ENCODE peak calls at places on chromosome 10, in seven cellular contexts. X, K, G, S, P, R and D are unnamed samples.
A peak's percentile ranks its signal among the peaks of the same experiment; 100 is the strongest.

GRCh38 chr10:29144126-29144525 is 144.7 kb upstream of the LYZL1 start:
- DNase-seq in X (no peak), K (no peak), G (no peak), S (no peak), P (no peak), R (no peak), D (no peak)

GRCh38 chr10:131656009-131656408 is 244.8 kb upstream of the PPP2R2D start:
- DNase-seq in X (no peak), K (no peak), G (no peak), S (no peak), P (no peak), R (no peak), D (no peak)

GRCh38 chr10:29496341-29497162 is 138.2 kb downstream of the SVIL start:
- DNase-seq in X (peak; percentile 63), K (peak; percentile 72), G (peak; percentile 61), S (peak; percentile 86), P (peak; percentile 48), R (peak; percentile 93), D (peak; percentile 40)

GRCh38 chr10:30228638-30229037 is 120.4 kb downstream of the MTPAP start:
- DNase-seq in X (peak; percentile 12), K (no peak), G (no peak), S (peak; percentile 86), P (no peak), R (no peak), D (no peak)

GRCh38 chr10:115628616-115629015 is 535.5 kb downstream of the ATRNL1 start:
- DNase-seq in X (no peak), K (no peak), G (no peak), S (no peak), P (no peak), R (no peak), D (no peak)

GRCh38 chr10:88477343-88478085 is 105.6 kb downstream of the RNLS start:
- DNase-seq in X (peak; percentile 24), K (no peak), G (no peak), S (no peak), P (no peak), R (no peak), D (no peak)

GRCh38 chr10:124641282-124642075 is 102.7 kb downstream of the FAM53B start:
- DNase-seq in X (peak; percentile 84), K (no peak), G (peak; percentile 75), S (no peak), P (peak; percentile 80), R (no peak), D (no peak)

GRCh38 chr10:14405076-14406065 is 74.6 kb upstream of the FRMD4A start:
- DNase-seq in X (peak; percentile 95), K (no peak), G (no peak), S (no peak), P (no peak), R (no peak), D (no peak)

GRCh38 chr10:59362184-59362966 is at the start of gene FAM13C:
- DNase-seq in X (peak; percentile 58), K (peak; percentile 42), G (no peak), S (peak; percentile 78), P (no peak), R (peak; percentile 72), D (peak; percentile 28)

GRCh38 chr10:27241640-27242472 is 1.3 kb upstream of the ACBD5 start:
- DNase-seq in X (peak; percentile 92), K (peak; percentile 95), G (peak; percentile 85), S (peak; percentile 95), P (peak; percentile 79), R (peak; percentile 93), D (peak; percentile 84)

GRCh38 chr10:97785731-97786130 is 13.9 kb upstream of the SFRP5 start:
- DNase-seq in X (no peak), K (no peak), G (no peak), S (no peak), P (no peak), R (no peak), D (no peak)

GRCh38 chr10:97858001-97858439 is 8.4 kb downstream of the GOLGA7B start:
- DNase-seq in X (no peak), K (no peak), G (no peak), S (no peak), P (no peak), R (no peak), D (no peak)

GRCh38 chr10:124077216-124077615 is 16.2 kb downstream of the CHST15 start:
- DNase-seq in X (no peak), K (no peak), G (no peak), S (no peak), P (no peak), R (no peak), D (no peak)

GRCh38 chr10:6089334-6090219 is 743 bp downstream of the RBM17 start:
- DNase-seq in X (peak; percentile 28), K (peak; percentile 46), G (no peak), S (no peak), P (no peak), R (peak; percentile 41), D (no peak)

GRCh38 chr10:103724074-103724473 is 131.3 kb downstream of the SH3PXD2A start:
- DNase-seq in X (no peak), K (no peak), G (no peak), S (no peak), P (no peak), R (no peak), D (no peak)

GRCh38 chr10:21217107-21217506 is 308.4 kb downstream of the SKIDA1 start:
- DNase-seq in X (no peak), K (no peak), G (no peak), S (no peak), P (no peak), R (no peak), D (peak; percentile 8)

GRCh38 chr10:126502481-126502880 is 114.2 kb upstream of the ADAM12 start:
- DNase-seq in X (peak; percentile 43), K (no peak), G (no peak), S (no peak), P (no peak), R (no peak), D (no peak)

GRCh38 chr10:64547168-64547567 is 1026.0 kb downstream of the REEP3 start:
- DNase-seq in X (no peak), K (no peak), G (no peak), S (no peak), P (no peak), R (no peak), D (no peak)
- TF ChIP-seq CTCF in X (no peak), K (no peak), G (no peak), S (no peak), P (no peak), R (no peak), D (no peak)

GRCh38 chr10:99522511-99523250 is 10.1 kb upstream of the NKX2-3 start:
- DNase-seq in X (no peak), K (no peak), G (no peak), S (no peak), P (no peak), R (peak; percentile 88), D (no peak)
- TF ChIP-seq CTCF in X (no peak), K (no peak), G (no peak), S (no peak), P (no peak), R (no peak), D (no peak)

GRCh38 chr10:121899727-121900126 is 28.1 kb downstream of the ATE1 start:
- DNase-seq in X (no peak), K (no peak), G (no peak), S (no peak), P (no peak), R (no peak), D (no peak)

GRCh38 chr10:121904888-121905287 is 22.9 kb downstream of the ATE1 start:
- DNase-seq in X (no peak), K (no peak), G (no peak), S (no peak), P (no peak), R (no peak), D (no peak)

DNA sequence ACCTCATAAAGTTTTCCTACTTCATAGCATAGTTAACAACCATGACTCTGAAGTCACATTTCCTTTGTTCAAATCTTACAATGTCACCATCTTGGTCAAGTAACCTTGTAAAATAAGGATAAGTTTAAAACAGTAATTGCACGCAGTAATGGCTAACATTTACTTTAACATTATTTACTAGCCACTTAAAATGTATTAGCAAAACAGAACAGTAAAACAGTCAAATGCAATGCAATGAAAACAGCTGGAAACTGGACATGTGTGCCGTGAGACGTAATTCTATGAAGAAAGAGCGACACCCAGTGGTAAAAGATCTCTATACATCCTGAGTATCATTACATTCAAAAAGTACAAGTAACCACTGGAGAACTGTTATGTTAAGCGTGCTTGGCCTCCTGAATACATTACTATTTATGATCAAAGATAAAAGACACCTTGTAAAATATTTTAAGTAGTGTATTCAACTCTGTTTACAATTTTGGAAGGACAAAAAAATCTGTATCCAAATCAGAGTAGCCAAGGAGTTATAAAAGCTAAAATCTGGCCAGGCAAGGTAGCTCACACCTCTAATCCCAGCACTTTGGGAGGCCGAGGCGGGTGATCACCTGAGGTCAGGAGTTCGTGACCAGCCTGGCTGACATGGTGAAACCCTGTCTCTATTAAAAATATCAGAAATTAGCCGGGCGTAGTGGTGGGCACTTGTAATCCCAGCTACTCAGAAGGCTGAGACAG is 27.2 kb downstream of the ATE1 start:
- DNase-seq in X (peak; percentile 82), K (peak; percentile 78), G (peak; percentile 64), S (no peak), P (peak; percentile 31), R (peak; percentile 34), D (no peak)
- TF ChIP-seq CTCF in X (peak; percentile 58), K (peak; percentile 43), G (peak; percentile 48), S (peak; percentile 67), P (peak; percentile 78), R (peak; percentile 80), D (peak; percentile 67)

GRCh38 chr10:74825371-74826141 is 844 bp upstream of the KAT6B start:
- DNase-seq in X (no peak), K (no peak), G (peak; percentile 71), S (no peak), P (peak; percentile 77), R (peak; percentile 62), D (peak; percentile 16)

GRCh38 chr10:74827045-74827441 is 643 bp downstream of the KAT6B start:
- DNase-seq in X (no peak), K (peak; percentile 21), G (no peak), S (no peak), P (no peak), R (no peak), D (no peak)

GRCh38 chr10:74825033-74825370 is 1.4 kb upstream of the KAT6B start:
- DNase-seq in X (no peak), K (peak; percentile 32), G (no peak), S (no peak), P (no peak), R (peak; percentile 34), D (no peak)

GRCh38 chr10:74827694-74828093 is 1.3 kb downstream of the KAT6B start:
- DNase-seq in X (no peak), K (no peak), G (no peak), S (no peak), P (no peak), R (no peak), D (no peak)

DNA sequence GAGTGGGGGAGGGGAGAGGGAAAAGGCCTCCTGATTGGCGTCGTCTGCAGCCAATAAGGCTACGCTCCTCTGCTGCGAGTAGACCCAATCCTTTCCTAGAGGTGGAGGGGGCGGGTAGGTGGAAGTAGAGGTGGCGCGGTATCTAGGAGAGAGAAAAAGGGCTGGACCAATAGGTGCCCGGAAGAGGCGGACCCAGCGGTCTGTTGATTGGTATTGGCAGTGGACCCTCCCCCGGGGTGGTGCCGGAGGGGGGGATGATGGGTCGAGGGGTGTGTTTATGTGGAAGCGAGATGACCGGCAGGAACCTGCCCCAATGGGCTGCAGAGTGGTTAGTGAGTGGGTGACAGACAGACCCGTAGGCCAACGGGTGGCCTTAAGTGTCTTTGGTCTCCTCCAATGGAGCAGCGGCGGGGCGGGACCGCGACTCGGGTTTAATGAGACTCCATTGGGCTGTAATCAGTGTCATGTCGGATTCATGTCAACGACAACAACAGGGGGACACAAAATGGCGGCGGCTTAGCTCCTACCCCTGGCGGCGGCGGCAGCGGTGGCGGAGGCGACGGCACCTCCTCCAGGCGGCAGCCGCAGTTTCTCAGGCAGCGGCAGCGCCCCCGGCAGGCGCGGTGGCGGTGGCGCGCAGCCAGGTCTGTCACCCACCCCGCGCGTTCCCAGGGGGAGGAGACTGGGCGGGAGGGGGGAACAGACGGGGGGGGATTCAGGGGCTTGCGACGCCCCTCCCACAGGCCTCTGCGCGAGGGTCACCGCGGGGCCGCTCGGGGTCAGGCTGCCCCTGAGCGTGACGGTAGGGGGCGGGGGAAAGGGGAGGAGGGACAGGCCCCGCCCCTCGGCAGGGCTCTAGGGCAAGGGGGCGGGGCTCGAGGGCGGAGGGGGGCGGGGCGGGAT is at the start of gene KAT6B:
- DNase-seq in X (peak; percentile 100), K (peak; percentile 100), G (peak; percentile 98), S (peak; percentile 100), P (peak; percentile 93), R (peak; percentile 99), D (peak; percentile 100)
- TF ChIP-seq CTCF in X (peak; percentile 21), K (peak; percentile 9), G (peak; percentile 51), S (peak; percentile 6), P (peak; percentile 39), R (peak; percentile 45), D (peak; percentile 71)